ENCODE peak calls at places on chromosomes 3 and 15, in six cellular contexts. W is AG04449, G is fibroblast of the aortic adventitia, Q is astrocyte of the cerebellum, P is foreskin fibroblast, I is NB4. S is an unnamed sample.

GRCh38 chr15:60038111-60038521 is 34.0 kb downstream of the FOXB1 start:
- DNase-seq in W (no peak), G (no peak), Q (no peak), P (no peak), I (no peak), S (no peak)

GRCh38 chr3:33581666-33582065 is 136.4 kb downstream of the CLASP2 start:
- DNase-seq in W (no peak), G (no peak), Q (no peak), P (no peak), I (no peak), S (no peak)

GRCh38 chr3:9778102-9778501 is 8.4 kb upstream of the CAMK1 start:
- DNase-seq in W (peak), G (peak), Q (no peak), P (peak), I (peak), S (no peak)

GRCh38 chr15:57041416-57041815 is 123.0 kb downstream of the TCF12 start:
- DNase-seq in W (no peak), G (no peak), Q (peak), P (no peak), I (no peak), S (no peak)

GRCh38 chr3:45134758-45135521 is 11.2 kb downstream of the CDCP1 start:
- DNase-seq in W (no peak), G (peak), Q (no peak), P (peak), I (no peak), S (no peak)

GRCh38 chr15:51327081-51327480 is 11.3 kb downstream of the CYP19A1 start:
- DNase-seq in W (no peak), G (no peak), Q (no peak), P (no peak), I (no peak), S (no peak)

GRCh38 chr15:34993413-34993812 is 5.3 kb upstream of the ZNF770 start:
- DNase-seq in W (no peak), G (no peak), Q (no peak), P (peak), I (peak), S (no peak)

GRCh38 chr15:68797157-68797556 is 23.5 kb downstream of the ANP32A start:
- DNase-seq in W (no peak), G (no peak), Q (no peak), P (peak), I (no peak), S (no peak)

GRCh38 chr15:35252351-35252865 is 167.3 kb upstream of the NANOGP8 start:
- DNase-seq in W (no peak), G (no peak), Q (no peak), P (peak), I (no peak), S (no peak)

GRCh38 chr15:31975446-31976229 is 54.7 kb upstream of the CHRNA7 start:
- DNase-seq in W (no peak), G (no peak), Q (no peak), P (peak), I (peak), S (no peak)

GRCh38 chr3:147930417-147930816 is 521.3 kb downstream of the ZIC1 start:
- DNase-seq in W (peak), G (peak), Q (no peak), P (peak), I (no peak), S (peak)

GRCh38 chr3:138397983-138398382 is 36.4 kb upstream of the ESYT3 start:
- DNase-seq in W (no peak), G (no peak), Q (no peak), P (peak), I (no peak), S (no peak)

GRCh38 chr3:86814918-86815655 is 175.9 kb downstream of the VGLL3 start:
- DNase-seq in W (peak), G (peak), Q (peak), P (peak), I (no peak), S (no peak)

GRCh38 chr15:45448516-45448915 is 70.2 kb upstream of the GATM start:
- DNase-seq in W (no peak), G (no peak), Q (no peak), P (no peak), I (no peak), S (no peak)

GRCh38 chr3:188396251-188396650 is 242.3 kb downstream of the LPP start:
- DNase-seq in W (no peak), G (no peak), Q (no peak), P (no peak), I (no peak), S (no peak)

GRCh38 chr3:188396900-188397299 is 242.9 kb downstream of the LPP start:
- DNase-seq in W (no peak), G (no peak), Q (no peak), P (no peak), I (no peak), S (no peak)

GRCh38 chr3:188400494-188401243 is 246.7 kb downstream of the LPP start:
- DNase-seq in W (no peak), G (no peak), Q (no peak), P (no peak), I (no peak), S (no peak)

GRCh38 chr3:188401244-188401604 is 247.3 kb downstream of the LPP start:
- DNase-seq in W (no peak), G (no peak), Q (no peak), P (no peak), I (no peak), S (no peak)

DNA sequence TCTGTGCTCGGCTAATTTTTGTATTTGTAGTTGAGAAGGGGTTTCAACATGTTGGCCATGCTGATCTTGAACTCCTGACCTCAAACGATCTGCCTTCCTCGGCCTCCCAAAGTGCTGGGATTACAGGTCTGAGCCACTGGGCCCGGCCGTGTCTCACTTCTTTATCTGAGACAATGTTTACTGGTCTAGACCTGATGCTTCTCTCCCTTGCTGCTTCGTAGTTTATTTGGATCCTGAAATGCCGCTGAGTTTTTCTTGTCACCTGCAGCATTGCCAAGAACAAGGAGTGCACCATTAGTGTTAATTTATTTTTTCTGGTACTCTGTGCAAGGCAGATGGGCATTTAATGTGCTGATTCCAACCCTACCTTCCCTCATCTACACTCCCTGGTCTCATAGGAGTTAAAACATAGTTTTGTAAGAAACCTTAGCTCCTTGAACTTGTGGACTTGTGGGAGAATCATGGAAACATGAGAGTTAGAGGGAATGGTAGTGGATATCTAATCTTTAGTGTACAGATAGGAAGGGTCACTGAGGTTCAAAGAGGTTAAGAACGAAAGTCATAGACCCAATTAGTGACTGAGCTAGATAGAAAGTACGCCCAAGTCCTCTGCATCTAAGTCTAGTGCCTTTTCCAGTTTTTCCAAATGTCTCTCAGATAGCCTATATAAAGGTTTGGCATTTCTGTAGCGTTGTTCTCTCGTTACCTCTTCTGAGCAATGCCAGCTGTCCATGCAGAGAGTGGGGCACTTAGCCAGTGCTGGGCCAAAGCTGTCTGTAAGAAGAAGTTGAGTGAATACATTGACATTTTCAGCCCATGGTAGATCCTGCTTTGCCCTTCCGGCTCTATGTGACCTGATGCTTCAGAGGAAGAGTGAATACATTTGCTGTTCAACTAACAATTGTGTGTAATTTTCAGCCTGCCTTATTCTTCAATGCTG is 244.1 kb downstream of the LPP start:
- DNase-seq in W (no peak), G (no peak), Q (no peak), P (no peak), I (no peak), S (no peak)
- H3K4me3 ChIP-seq in W (no peak), G (no peak), Q (no peak), P (no peak), I (no peak), S (peak)

DNA sequence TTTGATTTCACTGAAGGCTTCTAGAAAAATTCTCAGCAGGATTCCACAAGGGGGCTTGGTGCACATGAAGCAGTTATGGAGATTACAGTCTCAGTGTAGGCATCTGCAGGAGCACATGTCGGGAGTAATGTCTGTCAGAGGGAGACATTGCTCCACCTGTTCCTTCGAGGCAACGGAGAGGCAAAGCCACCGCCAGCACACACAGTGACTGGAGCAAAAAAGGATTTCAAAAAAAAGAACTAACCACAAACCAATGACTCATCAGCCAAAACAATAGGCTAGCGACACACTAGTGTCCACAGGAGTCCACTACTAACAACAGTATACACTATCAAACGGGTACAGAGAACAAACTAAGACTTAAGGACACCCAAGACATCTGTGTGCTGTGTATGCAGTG is 68.9 kb downstream of the NPTN start:
- DNase-seq in W (no peak), G (peak), Q (peak), P (peak), I (peak), S (peak)
- TF ChIP-seq CTCF in W (no peak), G (peak), Q (peak), P (peak), I (no peak), S (peak)

GRCh38 chr15:85689729-85690128 is 105.0 kb downstream of the KLHL25 start:
- DNase-seq in W (no peak), G (peak), Q (no peak), P (peak), I (peak), S (no peak)
- H3K4me3 ChIP-seq in W (no peak), G (peak), Q (no peak), P (peak), I (peak), S (peak)

GRCh38 chr3:196287066-196287404 is 491 bp downstream of the PCYT1A start:
- DNase-seq in W (no peak), G (peak), Q (no peak), P (peak), I (no peak), S (no peak)

GRCh38 chr3:196287405-196288140 is at the start of gene PCYT1A:
- DNase-seq in W (peak), G (peak), Q (peak), P (peak), I (peak), S (peak)

GRCh38 chr3:196288141-196288460 is 575 bp upstream of the PCYT1A start:
- DNase-seq in W (no peak), G (peak), Q (no peak), P (no peak), I (no peak), S (no peak)

GRCh38 chr3:196292281-196292923 is 4.9 kb upstream of the PCYT1A start:
- DNase-seq in W (no peak), G (no peak), Q (no peak), P (no peak), I (no peak), S (no peak)
- TF ChIP-seq CTCF in W (no peak), G (no peak), Q (no peak), P (no peak), I (no peak), S (peak)

GRCh38 chr3:152037304-152037703 is 163.9 kb downstream of the SUCNR1 start:
- DNase-seq in W (no peak), G (no peak), Q (no peak), P (no peak), I (no peak), S (no peak)
- H3K4me3 ChIP-seq in W (no peak), G (no peak), Q (no peak), P (no peak), I (no peak), S (no peak)

GRCh38 chr3:41198950-41199865 is at the start of gene CTNNB1:
- DNase-seq in W (peak), G (peak), Q (peak), P (peak), I (peak), S (peak)
- TF ChIP-seq CTCF in W (no peak), G (no peak), Q (no peak), P (no peak), I (no peak), S (peak)